ENCODE peak calls at places on chromosomes 2 and 18, in ten cellular contexts. P is lower leg skin; N is cardiac muscle cell; I is naive thymus-derived CD4-positive, alpha-beta T cell; C is iPS DF 6.9; L is MM.1S; V is IMR-90; Y is mucosa of descending colon; G is skeletal muscle cell; T is tibial nerve. M is an unnamed sample.
A peak's percentile ranks its signal among the peaks of the same experiment; 100 is the strongest.

GRCh38 chr2:227774011-227774624 is 28.4 kb downstream of the SCYGR8 start:
- DNase-seq in P (peak; percentile 32), N (no peak), I (no peak), C (no peak), L (no peak), V (no peak), Y (no peak), G (no peak), T (no peak), M (no peak)

GRCh38 chr2:237475704-237476107 is 11.3 kb upstream of the MLPH start:
- DNase-seq in P (no peak), N (peak; percentile 73), I (no peak), C (no peak), L (no peak), V (peak; percentile 60), Y (no peak), G (no peak), T (no peak), M (no peak)

GRCh38 chr2:50492452-50492851 is 539.5 kb downstream of the NRXN1 start:
- DNase-seq in P (no peak), N (peak; percentile 72), I (peak; percentile 30), C (no peak), L (peak; percentile 71), V (peak; percentile 65), Y (no peak), G (peak; percentile 10), T (no peak), M (peak; percentile 25)

GRCh38 chr2:122238006-122238559 is 482.6 kb downstream of the TSN start:
- DNase-seq in P (no peak), N (no peak), I (no peak), C (no peak), L (no peak), V (no peak), Y (no peak), G (no peak), T (no peak), M (no peak)

GRCh38 chr18:57837917-57838548 is 34.9 kb upstream of the ATP8B1 start:
- DNase-seq in P (no peak), N (peak; percentile 54), I (no peak), C (no peak), L (peak; percentile 16), V (peak; percentile 37), Y (no peak), G (no peak), T (no peak), M (no peak)

GRCh38 chr2:56077352-56077915 is 106.4 kb upstream of the CCDC85A start:
- DNase-seq in P (no peak), N (peak; percentile 17), I (no peak), C (peak; percentile 20), L (peak; percentile 42), V (peak; percentile 7), Y (no peak), G (no peak), T (no peak), M (peak; percentile 5)

GRCh38 chr2:232075859-232076258 is 114.3 kb downstream of the DIS3L2 start:
- DNase-seq in P (no peak), N (no peak), I (no peak), C (no peak), L (no peak), V (no peak), Y (no peak), G (no peak), T (no peak), M (no peak)

GRCh38 chr2:214547931-214548330 is 137.1 kb downstream of the VWC2L start:
- DNase-seq in P (no peak), N (no peak), I (no peak), C (no peak), L (no peak), V (no peak), Y (no peak), G (no peak), T (no peak), M (no peak)

GRCh38 chr2:237588044-237588696 is 2.4 kb downstream of the RAB17 start:
- DNase-seq in P (no peak), N (no peak), I (no peak), C (no peak), L (no peak), V (no peak), Y (no peak), G (no peak), T (no peak), M (no peak)

GRCh38 chr2:137952586-137953129 is 11.6 kb upstream of the HNMT start:
- DNase-seq in P (no peak), N (no peak), I (no peak), C (no peak), L (no peak), V (peak; percentile 12), Y (no peak), G (no peak), T (no peak), M (no peak)

GRCh38 chr2:198309673-198310280 is 505.4 kb downstream of the PLCL1 start:
- DNase-seq in P (no peak), N (peak; percentile 65), I (peak; percentile 67), C (peak; percentile 31), L (peak; percentile 52), V (peak; percentile 38), Y (no peak), G (peak; percentile 4), T (no peak), M (no peak)

GRCh38 chr2:100731535-100731981 is 88.4 kb upstream of the NPAS2 start:
- DNase-seq in P (no peak), N (peak; percentile 51), I (no peak), C (no peak), L (no peak), V (peak; percentile 75), Y (no peak), G (peak; percentile 78), T (no peak), M (no peak)

GRCh38 chr2:238133499-238134392 is 4.7 kb upstream of the KLHL30 start:
- DNase-seq in P (no peak), N (no peak), I (no peak), C (no peak), L (no peak), V (no peak), Y (peak; percentile 37), G (no peak), T (no peak), M (peak; percentile 36)

GRCh38 chr18:76454429-76454828 is 40.6 kb downstream of the ZNF516 start:
- DNase-seq in P (no peak), N (no peak), I (no peak), C (no peak), L (no peak), V (peak; percentile 77), Y (no peak), G (no peak), T (no peak), M (no peak)

GRCh38 chr2:238027591-238028415 is 33.0 kb upstream of the SCLY start:
- DNase-seq in P (no peak), N (no peak), I (no peak), C (no peak), L (no peak), V (no peak), Y (no peak), G (no peak), T (no peak), M (no peak)

GRCh38 chr18:66792466-66792865 is 188.6 kb upstream of the CDH19 start:
- DNase-seq in P (no peak), N (peak; percentile 25), I (no peak), C (no peak), L (no peak), V (no peak), Y (no peak), G (no peak), T (no peak), M (no peak)

GRCh38 chr2:241609859-241610793 is 26.8 kb downstream of the THAP4 start:
- DNase-seq in P (peak; percentile 96), N (peak; percentile 93), I (peak; percentile 91), C (peak; percentile 88), L (peak; percentile 63), V (peak; percentile 62), Y (peak; percentile 93), G (peak; percentile 50), T (peak; percentile 50), M (peak; percentile 86)

GRCh38 chr2:45006942-45007287 is 2.3 kb downstream of the SIX2 start:
- DNase-seq in P (peak; percentile 58), N (no peak), I (no peak), C (no peak), L (no peak), V (no peak), Y (no peak), G (no peak), T (no peak), M (no peak)
- H3K4me3 ChIP-seq in P (no peak overlapping the region), N (no peak overlapping the region), I (no peak overlapping the region), C (no peak overlapping the region), L (no peak overlapping the region), V (no peak overlapping the region), Y (no peak overlapping the region), G (peak overlapping the region; percentile 58), T (no peak overlapping the region), M (no peak overlapping the region)

GRCh38 chr2:174729797-174730529 is 34.3 kb downstream of the CHRNA1 start:
- DNase-seq in P (no peak), N (peak; percentile 26), I (peak; percentile 26), C (peak; percentile 13), L (no peak), V (peak; percentile 10), Y (no peak), G (no peak), T (no peak), M (no peak)

GRCh38 chr2:174728096-174728495 is 36.2 kb downstream of the CHRNA1 start:
- DNase-seq in P (no peak), N (no peak), I (no peak), C (no peak), L (no peak), V (no peak), Y (no peak), G (no peak), T (no peak), M (no peak)

GRCh38 chr2:174730530-174731018 is 33.7 kb downstream of the CHRNA1 start:
- DNase-seq in P (no peak), N (no peak), I (no peak), C (no peak), L (no peak), V (no peak), Y (no peak), G (no peak), T (no peak), M (no peak)
- H3K4me3 ChIP-seq in P (no peak overlapping the region), N (peak overlapping the region; percentile 38), I (peak overlapping the region; percentile 75), C (peak overlapping the region; percentile 41), L (peak overlapping the region; percentile 37), V (no peak overlapping the region), Y (no peak overlapping the region), G (peak overlapping the region; percentile 45), T (peak overlapping the region; percentile 51), M (peak overlapping the region; percentile 6)

GRCh38 chr18:79522451-79523220 is 126.9 kb downstream of the NFATC1 start:
- DNase-seq in P (peak; percentile 82), N (no peak), I (peak; percentile 74), C (no peak), L (no peak), V (no peak), Y (peak; percentile 76), G (no peak), T (no peak), M (peak; percentile 54)
- H3K4me3 ChIP-seq in P (no peak overlapping the region), N (no peak overlapping the region), I (peak overlapping the region; percentile 56), C (no peak overlapping the region), L (no peak overlapping the region), V (no peak overlapping the region), Y (no peak overlapping the region), G (no peak overlapping the region), T (no peak overlapping the region), M (no peak overlapping the region)

DNA sequence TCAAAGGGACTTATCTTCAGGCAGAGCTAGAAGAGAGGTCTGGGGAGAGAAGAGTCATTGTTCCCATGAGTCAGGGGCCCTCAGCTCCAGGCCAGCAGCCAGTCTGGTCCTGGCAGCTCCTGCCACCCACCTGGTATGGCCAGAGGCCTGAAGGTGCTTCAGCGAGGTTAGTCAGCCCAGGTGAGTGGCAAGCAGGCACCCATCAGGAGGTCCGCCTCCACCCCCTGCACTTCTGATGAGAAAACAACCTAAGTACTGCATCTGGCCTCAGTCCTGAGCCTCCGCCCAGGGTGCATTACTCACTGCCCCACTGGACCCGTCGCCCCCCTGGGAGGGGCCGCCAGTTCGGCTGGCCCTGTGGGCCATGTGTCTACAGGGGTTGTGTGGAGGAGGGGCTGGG is 130.2 kb downstream of the INHBB start:
- DNase-seq in P (peak; percentile 70), N (no peak), I (no peak), C (no peak), L (no peak), V (no peak), Y (peak; percentile 27), G (no peak), T (no peak), M (peak; percentile 58)
- H3K4me3 ChIP-seq in P (no peak overlapping the region), N (no peak overlapping the region), I (no peak overlapping the region), C (no peak overlapping the region), L (no peak overlapping the region), V (no peak overlapping the region), Y (no peak overlapping the region), G (no peak overlapping the region), T (no peak overlapping the region), M (no peak overlapping the region)

M was measured in pancreas.